ENCODE peak calls at places on chromosome 15, in eight cellular contexts. M is kidney, D is GM19239, Q is LoVo, L is NCI-H1105 treated with DMSO at 0.1 percent for 48 hours, E is A172, F is NCI-H187, T is mesendoderm. G is an unnamed sample.

GRCh38 chr15:90184119-90184785 is 16.9 kb upstream of the SEMA4B start:
- DNase-seq in F (peak), E (peak), T (no peak), D (no peak), L (no peak), Q (peak), M (peak), G (peak)

GRCh38 chr15:67520276-67520975 is 505 bp upstream of the C15orf61 start:
- DNase-seq in M (no peak), E (no peak), D (no peak), T (no peak), F (no peak), Q (no peak), L (no peak), G (no peak)

GRCh38 chr15:66142341-66142740 is 111.2 kb downstream of the MEGF11 start:
- DNase-seq in M (no peak), F (no peak), Q (no peak), D (no peak), E (no peak), T (no peak), L (no peak), G (no peak)

GRCh38 chr15:38414351-38414750 is 39.6 kb upstream of the FAM98B start:
- DNase-seq in M (no peak), E (peak), L (no peak), D (no peak), F (no peak), T (peak), Q (peak), G (no peak)

GRCh38 chr15:21262851-21263400 is 177.4 kb downstream of the POTEB3 start:
- DNase-seq in M (no peak), D (no peak), T (peak), L (no peak), Q (no peak), F (no peak), E (no peak), G (no peak)

GRCh38 chr15:78909791-78910228 is 35.0 kb downstream of the CTSH start:
- DNase-seq in Q (peak), F (no peak), T (peak), M (no peak), L (no peak), D (no peak), E (peak), G (no peak)

GRCh38 chr15:89501646-89502045 is 5.3 kb upstream of the RHCG start:
- DNase-seq in T (no peak), L (no peak), F (no peak), M (peak), Q (no peak), E (no peak), D (no peak), G (peak)

GRCh38 chr15:47673343-47673761 is 44.0 kb upstream of the SEMA6D start:
- DNase-seq in E (no peak), M (no peak), L (no peak), Q (no peak), T (peak), D (no peak), F (no peak), G (no peak)

GRCh38 chr15:101188517-101189340 is 63.1 kb downstream of the CHSY1 start:
- DNase-seq in T (no peak), E (peak), L (no peak), M (peak), Q (no peak), D (no peak), F (no peak), G (no peak)

GRCh38 chr15:70258369-70259029 is 160.8 kb upstream of the TLE3 start:
- DNase-seq in Q (no peak), D (no peak), E (no peak), L (no peak), T (no peak), M (peak), F (no peak), G (no peak)

GRCh38 chr15:96332854-96333193 is 2.3 kb downstream of the NR2F2 start:
- DNase-seq in M (no peak), E (no peak), Q (no peak), L (peak), T (no peak), D (no peak), F (peak), G (no peak)

GRCh38 chr15:31302778-31303433 is 23.7 kb upstream of the KLF13 start:
- DNase-seq in F (no peak), L (no peak), T (peak), E (no peak), Q (no peak), D (no peak), M (no peak), G (no peak)

GRCh38 chr15:58329781-58330467 is 101.9 kb upstream of the LIPC start:
- DNase-seq in T (peak), M (peak), Q (no peak), E (no peak), F (no peak), L (no peak), D (no peak), G (no peak)

GRCh38 chr15:100879046-100879445 is 585 bp upstream of the ALDH1A3 start:
- DNase-seq in D (peak), F (no peak), M (no peak), Q (peak), T (peak), L (no peak), E (no peak), G (peak)

GRCh38 chr15:20106026-20106425 is 435.6 kb downstream of the GOLGA6L6 start:
- DNase-seq in Q (peak), D (no peak), L (no peak), T (peak), M (peak), F (no peak), E (no peak), G (peak)

GRCh38 chr15:80996247-80996646 is 4.5 kb upstream of the TLNRD1 start:
- DNase-seq in Q (no peak), T (peak), E (no peak), L (peak), D (no peak), F (no peak), M (no peak), G (no peak)

GRCh38 chr15:68316061-68316804 is 38.7 kb downstream of the FEM1B start:
- DNase-seq in Q (no peak), T (peak), E (no peak), L (peak), M (peak), F (no peak), D (no peak), G (peak)

GRCh38 chr15:90871716-90872480 is 3.5 kb downstream of the FURIN start:
- DNase-seq in D (peak), Q (no peak), L (no peak), F (no peak), E (no peak), M (no peak), T (peak), G (peak)

GRCh38 chr15:38024293-38025091 is 90.1 kb downstream of the TMCO5A start:
- DNase-seq in L (no peak), Q (no peak), M (no peak), D (no peak), T (no peak), E (no peak), F (no peak), G (no peak)

GRCh38 chr15:98599911-98600685 is 48.2 kb upstream of the IGF1R start:
- DNase-seq in M (peak), L (no peak), F (no peak), D (peak), Q (no peak), E (peak), T (peak), G (no peak)

GRCh38 chr15:81950841-81951414 is 94.9 kb downstream of the MEX3B start:
- DNase-seq in Q (no peak), E (no peak), L (no peak), D (no peak), F (no peak), T (peak), M (no peak), G (no peak)

GRCh38 chr15:80998252-80998651 is 2.5 kb upstream of the TLNRD1 start:
- DNase-seq in D (no peak), E (no peak), T (no peak), F (no peak), L (no peak), Q (no peak), M (no peak), G (no peak)